ENCODE peak calls at places on chromosome 5, in four cellular contexts. P is H9, A is IMR-90, H is H1. Z is an unnamed sample.

GRCh38 chr5:139104577-139105271 is 93.4 kb downstream of the SIL1 start:
- DNase-seq in P (peak), A (peak), H (no peak), Z (no peak)

GRCh38 chr5:86979801-86980510 is 287.7 kb upstream of the RASA1 start:
- DNase-seq in H (no peak), A (peak), P (no peak), Z (peak)

GRCh38 chr5:53552561-53552960 is 7.9 kb upstream of the NDUFS4 start:
- DNase-seq in A (no peak), H (no peak), P (no peak), Z (no peak)

GRCh38 chr5:59712836-59713487 is 180.6 kb downstream of the PDE4D start:
- DNase-seq in A (no peak), P (no peak), H (no peak), Z (peak)

GRCh38 chr5:66518753-66519152 is 77.4 kb upstream of the MAST4 start:
- DNase-seq in A (no peak), P (no peak), H (no peak), Z (no peak)

GRCh38 chr5:78633710-78634109 is 14.9 kb downstream of the LHFPL2 start:
- DNase-seq in A (peak), P (no peak), H (no peak), Z (no peak)

GRCh38 chr5:53170748-53171349 is 61.3 kb upstream of the MOCS2 start:
- DNase-seq in A (peak), P (no peak), H (no peak), Z (peak)

GRCh38 chr5:135549413-135549812 is 13.6 kb upstream of the NEUROG1 start:
- DNase-seq in H (no peak), P (no peak), A (no peak), Z (no peak)

DNA sequence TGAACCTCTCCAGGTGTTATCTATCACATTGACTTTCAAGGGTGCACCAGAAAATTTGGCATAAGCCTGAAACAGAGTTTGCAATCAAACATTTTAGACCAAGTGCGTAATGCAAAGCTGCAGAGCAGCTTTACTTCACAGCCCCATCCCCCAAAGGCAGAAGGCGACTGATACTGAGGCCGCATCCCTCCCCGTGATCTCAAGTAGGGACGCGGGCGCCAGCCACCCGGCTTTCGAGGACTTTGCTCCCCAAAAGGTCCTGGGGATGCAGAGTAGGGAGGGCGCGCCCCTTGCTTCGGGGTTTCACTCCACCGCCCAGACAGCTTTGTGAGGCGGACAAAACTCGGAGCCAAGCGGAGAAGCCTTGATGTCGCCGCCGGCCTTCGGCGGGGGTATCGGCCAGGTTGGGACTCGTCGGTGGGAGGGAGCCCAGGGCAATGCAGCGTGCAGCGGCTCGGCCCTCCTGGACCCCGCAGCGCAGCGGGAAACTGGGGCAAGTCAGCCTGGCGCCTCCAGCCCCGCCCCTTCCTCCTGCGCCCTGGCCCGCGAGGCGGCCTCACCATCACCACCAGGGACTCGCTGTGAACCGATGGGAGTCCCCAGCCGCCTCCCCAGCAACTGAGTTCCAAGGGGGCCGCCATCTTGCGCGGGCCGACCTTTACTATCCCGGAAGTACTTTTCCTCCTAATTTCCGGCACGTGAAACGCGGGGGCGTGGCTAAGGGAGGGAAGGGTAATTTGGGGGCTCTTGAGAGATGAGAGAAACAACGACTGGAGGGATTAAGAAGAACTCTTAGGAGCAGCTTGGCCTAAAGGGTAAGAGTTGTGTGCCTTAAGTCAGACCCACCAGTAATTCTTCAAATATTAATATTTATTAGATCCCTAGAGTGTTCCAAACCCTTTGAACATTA is at the start of gene MTX3:
- DNase-seq in A (peak), P (peak), H (peak), Z (peak)
- H3K18ac ChIP-seq in A (peak), P (peak), H (peak), Z (peak)

GRCh38 chr5:68793074-68793473 is 300.7 kb upstream of the SLC30A5 start:
- DNase-seq in H (no peak), A (no peak), P (no peak), Z (no peak)

GRCh38 chr5:68798877-68799276 is 294.9 kb upstream of the SLC30A5 start:
- DNase-seq in P (no peak), A (no peak), H (no peak), Z (no peak)

DNA sequence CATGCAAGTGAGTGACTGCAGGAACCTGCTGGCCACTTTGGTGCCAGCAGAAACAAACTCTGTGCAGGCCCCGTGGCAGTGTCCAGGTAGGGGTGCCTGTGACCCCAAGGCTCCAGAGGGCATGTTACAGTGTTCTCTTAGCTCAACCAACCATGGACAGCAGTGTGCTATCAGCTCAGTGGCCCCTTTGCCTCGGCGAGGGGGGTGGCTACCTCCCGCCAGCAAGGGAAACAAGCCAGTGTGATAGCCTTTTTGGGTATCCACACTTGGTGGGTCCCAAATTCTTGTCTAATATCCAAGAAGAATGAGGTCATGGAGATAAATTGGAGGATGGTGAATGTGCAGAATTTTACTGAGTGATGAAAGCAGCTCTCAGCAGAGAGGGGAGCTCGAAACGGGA is 298.6 kb upstream of the SLC30A5 start:
- DNase-seq in H (no peak), A (no peak), P (no peak), Z (no peak)
- H3K56ac ChIP-seq in H (no peak), A (no peak), P (no peak), Z (no peak)

DNA sequence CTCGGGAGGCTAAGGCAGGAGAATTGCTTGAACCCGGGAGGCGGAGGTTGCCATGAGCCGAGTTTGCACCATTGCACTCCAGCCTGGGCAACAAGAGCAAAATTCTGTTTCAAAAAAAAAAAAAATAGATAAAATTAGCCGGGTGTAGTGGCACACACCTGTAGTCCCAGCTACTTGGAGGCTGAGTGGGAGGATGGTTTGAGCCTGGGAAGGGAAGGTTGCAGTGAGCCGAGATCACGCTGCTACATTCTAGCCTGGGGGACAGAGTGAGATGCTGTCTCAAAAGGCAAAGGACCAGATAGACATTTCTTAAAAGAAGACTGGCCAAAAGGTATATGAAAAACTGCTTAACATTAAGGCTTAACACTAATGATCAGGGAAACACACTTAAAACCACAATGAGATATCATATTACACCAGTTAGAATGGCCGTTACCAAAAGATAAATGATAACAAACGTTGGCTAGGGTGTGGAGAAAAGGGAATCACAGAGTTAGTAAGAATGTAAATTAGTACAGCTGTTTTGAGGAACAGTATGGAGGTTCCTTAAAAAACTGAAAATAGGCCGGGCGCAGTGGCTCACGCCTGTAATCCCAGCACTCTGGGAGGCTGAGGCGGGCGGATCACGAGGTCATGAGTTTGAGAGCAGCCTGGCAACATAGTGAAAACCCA is 10.1 kb upstream of the MARVELD2 start:
- DNase-seq in P (no peak), A (no peak), H (no peak), Z (no peak)
- H3K18ac ChIP-seq in P (no peak), A (no peak), H (no peak), Z (no peak)

DNA sequence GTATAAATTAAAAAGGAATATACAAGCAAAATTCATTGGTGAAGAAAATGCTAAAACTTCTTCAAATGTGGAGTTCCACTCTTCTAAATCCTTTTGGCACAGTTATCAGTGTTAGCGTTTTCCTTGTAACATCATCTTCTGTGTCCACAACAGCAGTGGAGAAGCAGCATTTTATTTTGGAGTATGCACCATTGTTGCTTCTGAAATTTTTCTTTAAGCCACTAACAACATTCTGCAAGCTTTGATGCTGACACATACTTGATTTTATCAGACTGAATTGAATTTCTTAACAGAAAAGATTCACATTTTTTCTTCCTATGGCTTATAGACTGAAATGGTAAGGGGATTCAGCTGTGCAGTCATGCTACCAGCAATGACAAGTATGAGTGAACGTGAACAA is 60.8 kb upstream of the PTGER4 start:
- DNase-seq in A (no peak), P (no peak), H (no peak), Z (no peak)
- H3K56ac ChIP-seq in A (no peak), P (no peak), H (no peak), Z (no peak)

GRCh38 chr5:178307266-178308045 is 74.9 kb upstream of the PHYKPL start:
- DNase-seq in H (no peak), A (no peak), P (no peak), Z (no peak)
- H3K18ac ChIP-seq in H (no peak), A (no peak), P (no peak), Z (no peak)